ENCODE peak calls at places on chromosomes 11 and 22, in seven cellular contexts. E is HL-60, Q is HCT116, D is HepG2, S is transverse colon, N is endothelial cell of umbilical vein, T is stomach. X is an unnamed sample.
A peak's percentile ranks its signal among the peaks of the same experiment; 100 is the strongest.

GRCh38 chr22:46062971-46063631 is 86.1 kb upstream of the WNT7B start:
- DNase-seq in E (no peak), Q (no peak), D (no peak), S (peak; percentile 7), N (no peak), T (peak; percentile 19), X (no peak)

GRCh38 chr11:60830478-60831142 is 11.3 kb upstream of the CCDC86 start:
- DNase-seq in E (no peak), Q (no peak), D (no peak), S (no peak), N (no peak), T (no peak), X (no peak)

GRCh38 chr11:116826751-116827431 is 2.8 kb upstream of the APOC3 start:
- DNase-seq in E (no peak), Q (no peak), D (peak; percentile 85), S (no peak), N (no peak), T (no peak), X (no peak)

GRCh38 chr22:33083212-33083611 is 25.0 kb upstream of the SYN3 start:
- DNase-seq in E (no peak), Q (no peak), D (no peak), S (no peak), N (no peak), T (no peak), X (no peak)

GRCh38 chr11:95788921-95789505 is 569 bp downstream of the FAM76B start:
- DNase-seq in E (no peak), Q (no peak), D (peak; percentile 30), S (peak; percentile 13), N (peak; percentile 59), T (no peak), X (no peak)

GRCh38 chr11:125871391-125872137 is 15.9 kb upstream of the HYLS1 start:
- DNase-seq in E (no peak), Q (peak; percentile 29), D (peak; percentile 57), S (no peak), N (peak; percentile 53), T (peak; percentile 37), X (no peak)

GRCh38 chr11:76795936-76796441 is 12.8 kb downstream of the TSKU start:
- DNase-seq in E (no peak), Q (no peak), D (no peak), S (no peak), N (no peak), T (no peak), X (no peak)

GRCh38 chr11:132486060-132486459 is 1046.2 kb downstream of the OPCML start:
- DNase-seq in E (no peak), Q (no peak), D (no peak), S (no peak), N (no peak), T (no peak), X (no peak)

GRCh38 chr22:28333106-28333505 is 346.5 kb downstream of the TTC28 start:
- DNase-seq in E (no peak), Q (no peak), D (no peak), S (no peak), N (no peak), T (no peak), X (no peak)

GRCh38 chr22:23147632-23148387 is 2.5 kb downstream of the RAB36 start:
- DNase-seq in E (no peak), Q (no peak), D (peak; percentile 21), S (no peak), N (peak; percentile 40), T (no peak), X (no peak)

GRCh38 chr11:96188625-96189006 is 154.4 kb downstream of the MAML2 start:
- DNase-seq in E (no peak), Q (no peak), D (peak; percentile 14), S (no peak), N (no peak), T (no peak), X (no peak)

GRCh38 chr11:19766810-19767209 is 54.2 kb downstream of the NAV2 start:
- DNase-seq in E (no peak), Q (no peak), D (no peak), S (no peak), N (no peak), T (no peak), X (no peak)

GRCh38 chr11:12725047-12725862 is 51.0 kb downstream of the TEAD1 start:
- DNase-seq in E (no peak), Q (no peak), D (no peak), S (no peak), N (peak; percentile 74), T (no peak), X (no peak)

GRCh38 chr11:67640758-67641113 is 1.2 kb upstream of the TBX10 start:
- DNase-seq in E (no peak), Q (no peak), D (no peak), S (no peak), N (no peak), T (no peak), X (no peak)

GRCh38 chr11:65499713-65500261 is 942 bp downstream of the MALAT1 start:
- DNase-seq in E (peak; percentile 57), Q (no peak), D (no peak), S (no peak), N (no peak), T (no peak), X (no peak)

DNA sequence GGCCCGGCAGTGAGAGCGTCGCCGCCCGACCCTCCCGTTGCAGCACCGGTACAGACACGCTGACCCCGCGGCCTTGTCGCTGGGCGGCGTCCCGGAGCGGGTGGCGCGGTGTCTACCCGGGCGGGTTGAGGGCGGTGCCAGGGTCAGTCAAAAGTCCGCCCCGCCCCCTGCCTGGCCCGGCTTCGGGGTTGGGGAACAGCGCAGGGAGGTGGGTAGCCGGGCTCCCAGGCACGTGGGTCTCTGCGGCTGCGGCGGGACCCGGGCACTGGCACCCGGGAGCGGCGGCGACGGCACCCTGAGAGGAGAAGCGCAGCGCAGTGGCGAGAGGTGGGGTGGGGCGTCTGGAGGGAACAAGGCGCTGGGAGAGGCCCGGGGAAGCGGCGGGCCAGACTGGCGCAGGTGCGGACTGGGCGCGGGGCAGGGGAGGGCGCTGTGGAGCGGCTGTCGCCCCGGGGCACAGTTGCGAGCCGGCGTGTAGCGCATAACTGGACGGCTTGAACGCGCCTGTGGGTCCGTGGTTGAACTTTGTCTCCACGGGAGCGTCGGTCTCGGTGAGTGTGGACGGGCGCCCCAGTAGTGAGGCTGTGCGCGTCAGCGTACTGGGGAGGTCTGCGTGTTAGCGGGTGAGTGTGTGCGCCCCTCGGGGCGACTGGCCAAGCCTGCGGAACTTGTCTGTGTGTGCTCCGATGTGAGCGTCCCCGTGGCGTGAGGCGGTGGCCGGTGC is at the start of gene P2RY2:
- DNase-seq in E (peak; percentile 86), Q (peak; percentile 32), D (peak; percentile 53), S (peak; percentile 91), N (peak; percentile 59), T (peak; percentile 85), X (no peak)
- TF ChIP-seq POLR2AphosphoS5 in E (peak; percentile 61), Q (peak; percentile 43), D (no peak), S (peak; percentile 22), N (peak; percentile 61), T (no peak), X (no peak)

GRCh38 chr11:118915396-118915795 is 10.3 kb downstream of the BCL9L start:
- DNase-seq in E (no peak), Q (no peak), D (no peak), S (no peak), N (no peak), T (no peak), X (no peak)

GRCh38 chr11:118914178-118914918 is 11.4 kb downstream of the BCL9L start:
- DNase-seq in E (no peak), Q (no peak), D (peak; percentile 53), S (peak; percentile 65), N (no peak), T (no peak), X (no peak)

GRCh38 chr11:118916842-118917388 is 8.8 kb downstream of the BCL9L start:
- DNase-seq in E (no peak), Q (no peak), D (peak; percentile 54), S (peak; percentile 55), N (no peak), T (no peak), X (no peak)

GRCh38 chr11:118917488-118918127 is 8.1 kb downstream of the BCL9L start:
- DNase-seq in E (peak; percentile 83), Q (no peak), D (peak; percentile 74), S (peak; percentile 77), N (no peak), T (no peak), X (no peak)

DNA sequence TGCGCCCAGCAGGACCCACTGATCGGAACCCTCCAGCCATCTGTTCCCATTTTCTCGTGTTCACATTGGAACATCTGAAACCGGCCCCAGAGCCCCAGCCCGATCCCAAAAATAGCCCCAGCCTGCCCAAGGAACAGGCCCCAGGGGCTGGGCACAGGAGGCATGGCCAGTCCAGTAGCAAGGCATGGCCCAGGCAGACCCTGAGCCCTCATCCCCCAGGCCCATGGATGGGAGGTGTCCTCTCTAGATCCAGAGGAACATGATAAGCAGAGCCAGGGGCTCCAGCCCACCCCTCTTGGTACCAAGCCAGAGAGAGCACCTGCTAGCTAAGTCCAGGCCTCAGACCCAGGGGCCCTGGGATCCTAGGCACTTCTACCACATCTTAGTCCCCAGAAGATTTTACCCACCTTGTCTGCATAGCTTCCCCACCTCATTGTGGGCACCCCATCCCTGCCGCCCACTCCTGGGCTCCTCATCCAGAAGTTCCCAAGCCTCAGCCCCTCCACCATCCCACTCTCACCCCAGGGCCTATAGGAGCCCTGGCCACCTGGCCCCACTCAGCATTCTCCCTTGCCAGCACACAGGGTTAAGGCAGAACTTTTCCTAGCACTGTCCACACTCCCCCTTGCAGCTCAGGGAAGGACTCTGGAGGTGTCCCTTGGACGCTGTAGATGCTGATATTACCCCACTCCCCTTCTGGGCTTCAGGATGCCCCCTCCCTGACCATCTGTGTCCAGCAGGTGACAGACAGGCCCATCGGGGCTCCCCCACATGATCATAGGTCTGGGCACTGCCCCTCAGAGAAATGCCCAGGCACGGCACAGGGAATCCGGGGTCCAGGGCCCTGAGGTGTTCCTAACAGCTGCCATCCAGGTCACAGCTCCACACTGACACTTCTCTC is 9.5 kb downstream of the BCL9L start:
- DNase-seq in E (no peak), Q (no peak), D (no peak), S (no peak), N (no peak), T (no peak), X (no peak)
- H3K27ac ChIP-seq in E (no peak overlapping the region), Q (peak overlapping the region; percentile 100), D (peak overlapping the region; percentile 86), S (peak overlapping the region; percentile 98), N (no peak overlapping the region), T (peak overlapping the region; percentile 99), X (peak overlapping the region; percentile 85)

DNA sequence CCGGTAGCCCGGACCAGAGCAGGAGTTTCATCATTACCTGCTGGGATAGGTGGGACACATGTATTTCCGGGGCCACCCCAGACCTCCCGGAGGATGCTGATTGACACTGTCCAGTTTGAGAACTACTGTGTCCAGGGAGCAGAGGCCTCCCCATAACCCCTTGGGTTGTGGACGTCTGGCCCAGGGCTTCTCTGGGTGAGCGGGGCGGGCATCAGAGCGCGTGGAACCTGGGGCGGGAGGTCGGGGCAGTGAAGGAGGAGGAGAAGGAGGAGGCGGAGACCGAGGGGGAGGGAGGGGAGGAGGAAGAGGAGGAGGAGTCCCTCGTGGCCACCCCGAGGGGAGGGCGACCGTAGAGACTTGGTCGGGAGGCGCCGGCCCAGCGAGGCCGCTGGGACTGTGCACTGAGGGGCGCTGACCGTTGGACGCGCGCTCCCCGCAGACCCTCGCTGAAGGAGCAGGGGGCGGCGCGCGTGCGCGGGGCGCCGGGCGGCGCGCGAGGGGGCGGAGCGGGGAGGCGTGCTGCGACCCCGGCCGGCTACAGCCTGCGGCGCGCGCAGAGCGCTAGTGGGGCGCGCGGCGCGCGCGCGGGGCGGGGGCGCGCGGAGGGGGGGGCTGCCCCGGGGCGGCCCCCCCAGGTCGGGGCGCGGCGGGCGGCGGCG is at the start of gene GRK3:
- DNase-seq in E (peak; percentile 84), Q (peak; percentile 44), D (no peak), S (peak; percentile 72), N (peak; percentile 37), T (peak; percentile 55), X (no peak)
- TF ChIP-seq POLR2AphosphoS5 in E (peak; percentile 72), Q (peak; percentile 59), D (peak; percentile 54), S (no peak), N (no peak), T (peak; percentile 22), X (no peak)

GRCh38 chr11:16404781-16405180 is 48.4 kb upstream of the SOX6 start:
- DNase-seq in E (no peak), Q (no peak), D (no peak), S (no peak), N (no peak), T (no peak), X (no peak)
- H3K27ac ChIP-seq in E (no peak overlapping the region), Q (no peak overlapping the region), D (no peak overlapping the region), S (no peak overlapping the region), N (no peak overlapping the region), T (no peak overlapping the region), X (peak overlapping the region; percentile 61)

X was measured in SK-N-MC.